ENCODE peak calls at places on chromosomes 16 and 17, in five cellular contexts. One of them, this sample, is unnamed.

GRCh38 chr16:77748426-77748825 is 26.1 kb downstream of the NUDT7 start:
- DNase-seq in GM12878: no peak
- DNase-seq in A549: no peak
- DNase-seq in H1: no peak
- DNase-seq in K562: no peak
- DNase-seq in this sample: no peak

GRCh38 chr17:1074886-1075665 is 78.1 kb downstream of the TIMM22 start:
- DNase-seq in GM12878: no peak
- DNase-seq in A549: no peak
- DNase-seq in H1: no peak
- DNase-seq in K562: no peak
- DNase-seq in this sample: no peak

GRCh38 chr17:178292-179065 is 3.0 kb downstream of the DOC2B start:
- DNase-seq in GM12878: no peak
- DNase-seq in A549: no peak
- DNase-seq in H1: no peak
- DNase-seq in K562: no peak
- DNase-seq in this sample: no peak

GRCh38 chr16:81469710-81470481 is 25.3 kb downstream of the CMIP start:
- DNase-seq in GM12878: peak; percentile 65
- DNase-seq in A549: no peak
- DNase-seq in H1: no peak
- DNase-seq in K562: no peak
- DNase-seq in this sample: no peak

GRCh38 chr16:1981972-1982574 is 804 bp upstream of the NOXO1 start:
- DNase-seq in GM12878: no peak
- DNase-seq in A549: no peak
- DNase-seq in H1: no peak
- DNase-seq in K562: no peak
- DNase-seq in this sample: peak; percentile 41

GRCh38 chr17:80254396-80255241 is 6.0 kb upstream of the RNF213 start:
- DNase-seq in GM12878: peak; percentile 86
- DNase-seq in A549: peak; percentile 99
- DNase-seq in H1: no peak
- DNase-seq in K562: peak; percentile 70
- DNase-seq in this sample: peak; percentile 88

GRCh38 chr16:75019007-75019406 is 20.2 kb downstream of the ZNRF1 start:
- DNase-seq in GM12878: no peak
- DNase-seq in A549: peak; percentile 54
- DNase-seq in H1: no peak
- DNase-seq in K562: no peak
- DNase-seq in this sample: no peak

GRCh38 chr16:59192551-59193199 is 458.6 kb upstream of the GOT2 start:
- DNase-seq in GM12878: no peak
- DNase-seq in A549: peak; percentile 42
- DNase-seq in H1: peak; percentile 86
- DNase-seq in K562: no peak
- DNase-seq in this sample: peak; percentile 42

GRCh38 chr17:17694229-17695081 is 13.2 kb downstream of the RAI1 start:
- DNase-seq in GM12878: no peak
- DNase-seq in A549: peak; percentile 81
- DNase-seq in H1: peak; percentile 84
- DNase-seq in K562: peak; percentile 90
- DNase-seq in this sample: peak; percentile 45

GRCh38 chr16:28192811-28193529 is 18.8 kb downstream of the XPO6 start:
- DNase-seq in GM12878: no peak
- DNase-seq in A549: no peak
- DNase-seq in H1: no peak
- DNase-seq in K562: no peak
- DNase-seq in this sample: no peak

GRCh38 chr17:35315283-35315682 is 58.1 kb downstream of the SLFN11 start:
- DNase-seq in GM12878: no peak
- DNase-seq in A549: peak; percentile 20
- DNase-seq in H1: peak; percentile 41
- DNase-seq in K562: no peak
- DNase-seq in this sample: no peak

GRCh38 chr16:74451951-74452758 is 30.9 kb upstream of the CLEC18B start:
- DNase-seq in GM12878: peak; percentile 38
- DNase-seq in A549: no peak
- DNase-seq in H1: no peak
- DNase-seq in K562: no peak
- DNase-seq in this sample: no peak

GRCh38 chr17:61144137-61144536 is 255.5 kb upstream of the TBX2 start:
- DNase-seq in GM12878: no peak
- DNase-seq in A549: no peak
- DNase-seq in H1: no peak
- DNase-seq in K562: no peak
- DNase-seq in this sample: no peak

DNA sequence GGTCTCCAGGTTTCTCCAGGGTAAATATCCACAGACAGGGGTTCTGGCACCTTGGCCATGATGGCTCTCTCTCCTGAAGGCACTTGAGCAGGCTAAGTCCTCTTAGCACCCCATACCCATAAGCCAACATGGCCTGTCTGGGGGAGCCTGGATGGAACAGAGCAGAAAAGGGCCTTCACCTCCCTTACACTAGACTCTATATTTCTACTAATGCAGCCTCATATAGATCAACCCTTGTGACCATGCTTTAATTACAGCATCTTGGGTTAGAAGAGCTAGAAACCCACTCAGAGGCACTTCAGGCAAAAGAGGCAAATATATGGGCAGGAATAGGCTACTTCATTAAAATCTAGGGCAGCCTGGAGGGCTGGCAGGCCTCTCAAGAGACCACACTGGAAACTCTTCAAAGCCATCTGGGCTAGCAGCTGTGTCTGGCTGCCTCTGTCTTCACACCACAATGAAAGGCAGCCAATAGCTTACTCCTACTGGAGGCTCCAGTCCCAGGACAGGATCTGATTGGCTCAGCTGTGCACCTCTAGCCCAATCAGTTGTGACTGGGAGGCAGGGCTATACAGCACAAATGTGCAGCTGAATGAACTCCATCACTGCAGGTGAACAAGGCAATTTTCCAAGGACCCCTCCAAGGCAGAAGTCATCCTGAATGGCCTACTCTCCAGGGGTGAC is 4.7 kb upstream of the CDT1 start:
- DNase-seq in GM12878: no peak
- DNase-seq in A549: peak; percentile 45
- DNase-seq in H1: no peak
- DNase-seq in K562: peak; percentile 15
- DNase-seq in this sample: no peak
- TF ChIP-seq KDM1A in GM12878: no peak
- TF ChIP-seq KDM1A in A549: no peak
- TF ChIP-seq KDM1A in H1: no peak
- TF ChIP-seq KDM1A in K562: no peak
- TF ChIP-seq KDM1A in this sample: no peak

GRCh38 chr16:50842589-50842988 is 100.7 kb downstream of the CYLD start:
- DNase-seq in GM12878: no peak
- DNase-seq in A549: no peak
- DNase-seq in H1: peak; percentile 8
- DNase-seq in K562: no peak
- DNase-seq in this sample: no peak
- TF ChIP-seq KDM1A in GM12878: no peak
- TF ChIP-seq KDM1A in A549: no peak
- TF ChIP-seq KDM1A in H1: no peak
- TF ChIP-seq KDM1A in K562: no peak
- TF ChIP-seq KDM1A in this sample: no peak

DNA sequence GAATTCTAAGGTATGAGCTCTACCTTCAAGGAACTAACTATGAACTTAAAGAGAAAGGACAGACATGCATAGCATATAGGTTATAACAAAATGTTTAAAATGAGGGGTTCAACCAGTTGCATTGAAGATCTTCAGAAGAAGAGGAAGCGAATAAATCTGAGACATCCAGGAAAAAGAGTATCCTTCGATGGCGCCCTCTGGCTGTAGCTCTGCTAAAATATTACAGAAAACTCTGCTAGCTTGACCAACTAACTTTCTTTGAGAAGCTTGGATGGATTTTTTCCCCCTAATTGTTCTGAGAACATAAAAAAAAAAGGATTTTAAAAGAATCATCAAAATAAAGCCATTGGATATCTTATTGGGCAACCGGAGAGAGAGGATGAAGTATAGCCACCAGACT is 659.9 kb upstream of the SOX9 start:
- DNase-seq in GM12878: no peak
- DNase-seq in A549: peak; percentile 12
- DNase-seq in H1: peak; percentile 52
- DNase-seq in K562: no peak
- DNase-seq in this sample: no peak
- TF ChIP-seq KDM1A in GM12878: no peak
- TF ChIP-seq KDM1A in A549: no peak
- TF ChIP-seq KDM1A in H1: no peak
- TF ChIP-seq KDM1A in K562: no peak
- TF ChIP-seq KDM1A in this sample: no peak

GRCh38 chr17:76487451-76488192 is 13.6 kb downstream of the RHBDF2 start:
- DNase-seq in GM12878: no peak
- DNase-seq in A549: no peak
- DNase-seq in H1: no peak
- DNase-seq in K562: no peak
- DNase-seq in this sample: no peak
- TF ChIP-seq KDM1A in GM12878: no peak
- TF ChIP-seq KDM1A in A549: peak; percentile 65
- TF ChIP-seq KDM1A in H1: no peak
- TF ChIP-seq KDM1A in K562: peak; percentile 49
- TF ChIP-seq KDM1A in this sample: no peak

GRCh38 chr17:75688209-75688771 is 21.2 kb downstream of the SAP30BP start:
- DNase-seq in GM12878: no peak
- DNase-seq in A549: no peak
- DNase-seq in H1: no peak
- DNase-seq in K562: no peak
- DNase-seq in this sample: no peak

GRCh38 chr17:75685508-75685907 is 18.4 kb downstream of the SAP30BP start:
- DNase-seq in GM12878: no peak
- DNase-seq in A549: no peak
- DNase-seq in H1: no peak
- DNase-seq in K562: no peak
- DNase-seq in this sample: no peak

GRCh38 chr17:75692976-75693375 is 25.8 kb downstream of the SAP30BP start:
- DNase-seq in GM12878: no peak
- DNase-seq in A549: no peak
- DNase-seq in H1: no peak
- DNase-seq in K562: no peak
- DNase-seq in this sample: no peak

GRCh38 chr17:75691371-75692290 is 24.5 kb downstream of the SAP30BP start:
- DNase-seq in GM12878: no peak
- DNase-seq in A549: no peak
- DNase-seq in H1: no peak
- DNase-seq in K562: no peak
- DNase-seq in this sample: no peak

DNA sequence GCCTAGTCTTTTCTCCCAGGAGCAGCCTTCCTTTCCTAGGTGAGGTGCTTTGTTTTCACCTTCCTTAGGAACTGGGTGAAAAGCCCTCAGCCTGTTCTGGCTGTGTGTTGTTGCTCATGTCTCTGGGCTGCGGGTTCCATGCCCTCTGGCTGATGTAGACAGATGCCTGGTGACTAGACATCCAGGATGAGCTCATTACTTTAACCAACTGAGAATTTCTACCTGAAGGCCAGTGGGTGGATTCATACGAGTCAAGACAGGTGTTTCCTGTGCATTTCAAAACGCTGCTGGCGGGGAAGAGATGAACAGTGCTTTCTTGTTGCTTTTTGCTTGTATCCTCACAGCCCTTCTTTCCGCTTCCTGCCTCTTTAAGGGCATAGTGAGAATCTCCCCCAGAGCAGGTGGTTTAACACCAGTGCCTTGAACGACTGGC is 22.3 kb downstream of the SAP30BP start:
- DNase-seq in GM12878: peak; percentile 60
- DNase-seq in A549: no peak
- DNase-seq in H1: no peak
- DNase-seq in K562: no peak
- DNase-seq in this sample: no peak
- TF ChIP-seq KDM1A in GM12878: no peak
- TF ChIP-seq KDM1A in A549: no peak
- TF ChIP-seq KDM1A in H1: no peak
- TF ChIP-seq KDM1A in K562: no peak
- TF ChIP-seq KDM1A in this sample: no peak

GRCh38 chr17:33204701-33205100 is 88.4 kb downstream of the ASIC2 start:
- DNase-seq in GM12878: no peak
- DNase-seq in A549: no peak
- DNase-seq in H1: no peak
- DNase-seq in K562: no peak
- DNase-seq in this sample: no peak
- TF ChIP-seq KDM1A in GM12878: no peak
- TF ChIP-seq KDM1A in A549: no peak
- TF ChIP-seq KDM1A in H1: no peak
- TF ChIP-seq KDM1A in K562: no peak
- TF ChIP-seq KDM1A in this sample: no peak

DNA sequence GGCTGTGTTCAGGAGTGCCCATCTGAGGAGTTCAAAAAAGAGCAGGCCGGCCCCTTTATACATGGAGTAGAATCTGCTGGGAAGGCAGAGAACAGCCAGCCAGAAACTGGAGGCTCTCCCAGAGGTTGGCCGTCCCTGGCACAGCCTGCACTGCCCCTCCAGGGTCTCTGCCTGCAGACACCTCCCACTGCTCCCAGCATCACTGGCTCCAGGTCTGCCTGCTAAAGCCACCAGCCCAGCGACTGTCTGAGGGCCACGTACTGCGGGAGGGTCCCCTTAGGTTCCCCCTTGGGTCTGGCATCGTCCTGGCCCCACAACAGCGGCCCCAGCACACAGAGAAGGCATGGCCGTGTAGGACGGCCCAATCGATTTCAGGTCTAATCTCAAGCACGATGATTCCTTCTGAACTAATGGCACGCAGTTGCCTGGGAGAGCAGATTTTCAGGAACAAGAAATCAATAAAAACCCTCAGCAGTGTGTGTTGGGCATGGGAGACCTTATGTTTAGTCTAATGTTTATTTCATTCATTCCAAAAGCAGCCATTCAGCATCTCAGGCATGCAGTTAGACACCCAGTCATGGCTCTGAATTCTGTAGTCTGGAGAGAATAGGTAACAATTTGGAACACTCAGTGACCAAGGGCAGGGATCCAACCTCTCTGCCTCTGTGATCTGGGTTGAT is 95.6 kb downstream of the PGS1 start:
- DNase-seq in GM12878: no peak
- DNase-seq in A549: no peak
- DNase-seq in H1: no peak
- DNase-seq in K562: no peak
- DNase-seq in this sample: no peak
- TF ChIP-seq KDM1A in GM12878: no peak
- TF ChIP-seq KDM1A in A549: no peak
- TF ChIP-seq KDM1A in H1: no peak
- TF ChIP-seq KDM1A in K562: no peak
- TF ChIP-seq KDM1A in this sample: no peak

GRCh38 chr16:84700518-84701277 is 898 bp downstream of the USP10 start:
- DNase-seq in GM12878: no peak
- DNase-seq in A549: peak; percentile 29
- DNase-seq in H1: no peak
- DNase-seq in K562: no peak
- DNase-seq in this sample: no peak
- TF ChIP-seq KDM1A in GM12878: no peak
- TF ChIP-seq KDM1A in A549: no peak
- TF ChIP-seq KDM1A in H1: no peak
- TF ChIP-seq KDM1A in K562: no peak
- TF ChIP-seq KDM1A in this sample: no peak

This sample was measured in HepG2.